ENCODE peak calls at places on chromosomes 16 and 17, in five cellular contexts. D, S, R, M and T are unnamed samples.
A peak's percentile ranks its signal among the peaks of the same experiment; 100 is the strongest.

GRCh38 chr16:15765880-15766279 is 90.9 kb downstream of the MYH11 start:
- DNase-seq in D (no peak), S (peak; percentile 74), R (peak; percentile 24), M (peak; percentile 37), T (peak; percentile 47)

GRCh38 chr16:4639899-4640509 is 15.4 kb downstream of the MGRN1 start:
- DNase-seq in D (no peak), S (no peak), R (no peak), M (no peak), T (no peak)

GRCh38 chr16:71351558-71351901 is 7.0 kb upstream of the CALB2 start:
- DNase-seq in D (peak; percentile 34), S (no peak), R (no peak), M (no peak), T (no peak)

GRCh38 chr17:2050871-2051387 is 4.0 kb upstream of the HIC1 start:
- DNase-seq in D (no peak), S (no peak), R (no peak), M (peak; percentile 52), T (no peak)

GRCh38 chr17:74454197-74455024 is 12.0 kb upstream of the CD300A start:
- DNase-seq in D (no peak), S (no peak), R (no peak), M (peak; percentile 30), T (no peak)

GRCh38 chr16:1330260-1330914 is 3.1 kb upstream of the BAIAP3 start:
- DNase-seq in D (no peak), S (no peak), R (no peak), M (no peak), T (no peak)

GRCh38 chr16:46688101-46688656 is 799 bp downstream of the VPS35 start:
- DNase-seq in D (no peak), S (no peak), R (peak; percentile 62), M (no peak), T (peak; percentile 55)

GRCh38 chr17:58966208-58966607 is 140.5 kb downstream of the TRIM37 start:
- DNase-seq in D (no peak), S (no peak), R (no peak), M (no peak), T (no peak)

GRCh38 chr17:27463235-27463677 is 7.0 kb downstream of the KSR1 start:
- DNase-seq in D (no peak), S (no peak), R (no peak), M (no peak), T (no peak)

GRCh38 chr17:73311428-73311780 is 397 bp downstream of the CDC42EP4 start:
- DNase-seq in D (peak; percentile 55), S (no peak), R (no peak), M (peak; percentile 69), T (no peak)

GRCh38 chr17:28402224-28402630 is 3.8 kb downstream of the SLC46A1 start:
- DNase-seq in D (no peak), S (no peak), R (no peak), M (no peak), T (no peak)

DNA sequence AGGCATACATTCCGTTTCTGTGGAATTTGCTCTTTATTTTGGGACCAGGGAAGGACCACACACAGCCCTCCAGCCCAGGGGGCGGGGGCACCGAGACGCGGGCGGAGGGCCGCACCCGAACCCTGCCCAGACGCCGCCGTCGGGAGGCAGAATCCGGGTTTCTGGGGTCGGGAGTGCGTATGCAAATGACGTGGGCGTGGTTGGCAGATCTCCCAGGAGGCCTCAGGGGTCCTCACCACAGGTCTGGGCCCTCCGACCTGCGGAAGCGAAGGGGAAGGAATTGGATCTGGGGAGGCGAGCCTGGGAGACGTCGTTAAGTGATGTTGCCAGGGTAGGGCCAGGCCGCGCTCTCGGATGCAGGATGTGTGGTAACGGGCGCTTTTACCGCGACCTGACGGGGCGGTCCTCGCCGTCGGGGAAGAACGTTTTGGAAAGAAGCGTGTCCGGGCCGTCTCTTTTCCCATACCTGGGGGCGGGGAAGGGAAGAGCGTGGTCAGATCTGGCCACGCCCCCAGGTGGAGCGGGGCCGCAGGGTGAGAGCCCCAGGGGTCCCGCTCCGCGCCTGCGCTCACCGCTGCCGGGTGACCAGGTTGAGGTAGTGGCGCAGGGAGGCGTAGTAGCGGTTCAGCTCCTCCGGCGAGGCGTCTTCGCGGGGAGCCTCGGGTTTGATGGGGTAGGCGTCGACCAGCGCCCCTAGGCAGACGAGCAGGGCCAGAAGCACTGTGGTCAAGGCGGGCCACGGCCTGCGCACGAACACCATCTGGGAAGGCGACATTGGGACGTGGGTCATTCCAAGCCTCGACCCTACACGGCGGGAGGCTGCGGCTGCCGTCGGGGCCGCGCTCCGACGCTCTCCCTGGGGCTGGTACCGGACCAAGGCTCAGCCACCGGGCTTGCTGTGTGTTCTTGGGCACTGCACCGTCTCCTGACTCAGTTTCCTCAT is 745 bp downstream of the PYY start:
- DNase-seq in D (no peak), S (no peak), R (no peak), M (no peak), T (peak; percentile 75)
- H3K4me3 ChIP-seq in D (peak overlapping the region; percentile 16), S (no peak overlapping the region), R (no peak overlapping the region), M (no peak overlapping the region), T (peak overlapping the region; percentile 39)

GRCh38 chr17:19445105-19445504 is 34.1 kb downstream of the RNF112 start:
- DNase-seq in D (no peak), S (no peak), R (no peak), M (no peak), T (no peak)

GRCh38 chr17:19443148-19443547 is 32.1 kb downstream of the RNF112 start:
- DNase-seq in D (no peak), S (no peak), R (no peak), M (no peak), T (no peak)

GRCh38 chr17:19440421-19440820 is 29.4 kb downstream of the RNF112 start:
- DNase-seq in D (no peak), S (no peak), R (no peak), M (no peak), T (no peak)
- H3K9me3 ChIP-seq in D (no peaks in the 10 kb centered on the region), S (peaks cover 5% of the 10 kb centered on the region), R (peaks cover 9% of the 10 kb centered on the region), M (no peaks in the 10 kb centered on the region), T (no peaks in the 10 kb centered on the region)

GRCh38 chr17:79026345-79027273 is 2.6 kb downstream of the C1QTNF1 start:
- DNase-seq in D (peak; percentile 80), S (no peak), R (no peak), M (peak; percentile 37), T (peak; percentile 50)

GRCh38 chr17:79027274-79027924 is 3.4 kb downstream of the C1QTNF1 start:
- DNase-seq in D (no peak), S (no peak), R (no peak), M (peak; percentile 76), T (no peak)

GRCh38 chr17:79023886-79024771 is at the start of gene C1QTNF1:
- DNase-seq in D (no peak), S (no peak), R (no peak), M (peak; percentile 50), T (peak; percentile 52)

GRCh38 chr17:79023180-79023705 is 726 bp upstream of the C1QTNF1 start:
- DNase-seq in D (no peak), S (no peak), R (no peak), M (peak; percentile 13), T (no peak)

GRCh38 chr17:79024901-79025737 is 1.1 kb downstream of the C1QTNF1 start:
- DNase-seq in D (no peak), S (no peak), R (no peak), M (no peak), T (no peak)
- TF ChIP-seq POLR2A in D (no peak), S (no peak), R (no peak), M (no peak), T (no peak)

DNA sequence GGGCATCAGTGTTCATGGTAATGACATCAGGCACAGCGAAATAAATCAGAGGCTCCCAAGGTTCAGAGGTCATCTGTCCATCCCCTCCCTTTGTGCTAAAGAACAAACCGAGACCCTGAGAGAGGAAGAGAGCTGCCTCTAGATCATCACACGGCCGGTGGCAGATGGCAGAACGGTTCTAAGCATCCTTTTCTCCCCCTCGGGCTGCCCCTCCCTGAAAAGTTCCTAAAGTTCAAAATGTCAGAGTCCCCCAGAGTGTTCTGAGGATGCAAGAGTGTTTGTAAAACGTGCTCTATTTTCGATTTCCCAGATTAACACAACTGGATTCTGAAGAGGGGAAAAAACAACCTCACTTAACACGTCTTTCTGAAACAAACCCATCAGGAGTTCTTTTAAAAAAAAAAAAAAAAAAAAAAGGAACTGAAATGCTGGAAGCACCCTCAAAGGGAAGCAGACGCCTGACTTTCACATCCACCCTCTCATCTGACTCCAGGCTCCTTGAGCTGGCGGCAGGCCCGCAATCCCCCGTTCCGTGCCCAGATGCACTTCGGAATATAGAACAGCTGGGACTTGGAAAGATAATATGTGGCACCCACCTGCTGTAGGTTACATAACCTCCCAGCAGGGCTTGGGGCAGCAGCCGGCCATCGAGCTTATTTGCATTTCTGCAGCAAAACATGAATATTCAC is 115.5 kb upstream of the SMURF2 start:
- DNase-seq in D (no peak), S (no peak), R (peak; percentile 51), M (no peak), T (no peak)
- H3K4me3 ChIP-seq in D (peak overlapping the region; percentile 46), S (peak overlapping the region; percentile 55), R (peak overlapping the region; percentile 53), M (no peak overlapping the region), T (peak overlapping the region; percentile 39)